ENCODE peak calls at places on chromosome 2, in seven cellular contexts. J is breast epithelium; F is cardiac muscle cell; C is GM23338; L is body of pancreas; U is heart left ventricle; I is naive thymus-derived CD4-positive, alpha-beta T cell. Y is an unnamed sample.

GRCh38 chr2:134468776-134469175 is 214.9 kb downstream of the MGAT5 start:
- DNase-seq in J (no peak), F (no peak), C (no peak), L (no peak), U (no peak), I (no peak), Y (no peak)

GRCh38 chr2:65049010-65049639 is 7.1 kb upstream of the CEP68 start:
- DNase-seq in J (no peak), F (no peak), C (peak), L (no peak), U (no peak), I (no peak), Y (no peak)

GRCh38 chr2:96396095-96396494 is 60.5 kb downstream of the NCAPH start:
- DNase-seq in J (no peak), F (no peak), C (no peak), L (no peak), U (peak), I (no peak), Y (no peak)

GRCh38 chr2:85997016-85997970 is 108.4 kb downstream of the POLR1A start:
- DNase-seq in J (peak), F (no peak), C (no peak), L (no peak), U (peak), I (no peak), Y (no peak)

GRCh38 chr2:110837421-110838409 is 105.3 kb downstream of the ACOXL start:
- DNase-seq in J (no peak), F (no peak), C (peak), L (no peak), U (no peak), I (no peak), Y (no peak)

GRCh38 chr2:1482253-1482675 is 69.0 kb downstream of the TPO start:
- DNase-seq in J (no peak), F (no peak), C (no peak), L (no peak), U (no peak), I (no peak), Y (no peak)

GRCh38 chr2:172107690-172108586 is 5.2 kb upstream of the DLX2 start:
- DNase-seq in J (no peak), F (no peak), C (peak), L (no peak), U (no peak), I (no peak), Y (no peak)

GRCh38 chr2:40962026-40962425 is 510.1 kb upstream of the SLC8A1 start:
- DNase-seq in J (no peak), F (no peak), C (no peak), L (no peak), U (no peak), I (no peak), Y (no peak)

GRCh38 chr2:47310801-47311560 is 92.0 kb upstream of the MSH2 start:
- DNase-seq in J (peak), F (no peak), C (no peak), L (peak), U (peak), I (no peak), Y (peak)

GRCh38 chr2:71880846-71881610 is 266.6 kb downstream of the CYP26B1 start:
- DNase-seq in J (peak), F (no peak), C (no peak), L (no peak), U (peak), I (no peak), Y (peak)

GRCh38 chr2:132515010-132515409 is 98.4 kb downstream of the GPR39 start:
- DNase-seq in J (no peak), F (peak), C (no peak), L (peak), U (no peak), I (no peak), Y (no peak)

GRCh38 chr2:112168422-112169124 is 30.4 kb downstream of the FBLN7 start:
- DNase-seq in J (no peak), F (no peak), C (no peak), L (no peak), U (no peak), I (no peak), Y (no peak)

GRCh38 chr2:68775272-68775847 is 40.7 kb downstream of the ARHGAP25 start:
- DNase-seq in J (no peak), F (no peak), C (no peak), L (no peak), U (peak), I (no peak), Y (no peak)

GRCh38 chr2:134927195-134927594 is 8.6 kb downstream of the CCNT2 start:
- DNase-seq in J (no peak), F (no peak), C (no peak), L (no peak), U (no peak), I (no peak), Y (no peak)

GRCh38 chr2:192286093-192286701 is 91.5 kb upstream of the TMEFF2 start:
- DNase-seq in J (no peak), F (peak), C (peak), L (no peak), U (no peak), I (no peak), Y (no peak)

GRCh38 chr2:25570161-25570840 is 103.1 kb downstream of the DTNB start:
- DNase-seq in J (no peak), F (no peak), C (no peak), L (no peak), U (no peak), I (no peak), Y (no peak)

GRCh38 chr2:30232027-30232800 is 880 bp downstream of the LBH start:
- DNase-seq in J (peak), F (peak), C (peak), L (peak), U (peak), I (peak), Y (peak)

GRCh38 chr2:127321306-127321705 is 27.4 kb upstream of the ERCC3 start:
- DNase-seq in J (no peak), F (no peak), C (no peak), L (no peak), U (no peak), I (no peak), Y (no peak)

GRCh38 chr2:8889978-8890377 is 52.6 kb upstream of the KIDINS220 start:
- DNase-seq in J (no peak), F (no peak), C (no peak), L (no peak), U (no peak), I (no peak), Y (no peak)

GRCh38 chr2:205590759-205591158 is 91.5 kb upstream of the NRP2 start:
- DNase-seq in J (no peak), F (no peak), C (no peak), L (no peak), U (no peak), I (no peak), Y (no peak)

GRCh38 chr2:47072018-47072691 is 83.0 kb downstream of the STPG4 start:
- DNase-seq in J (peak), F (no peak), C (peak), L (peak), U (peak), I (no peak), Y (peak)

GRCh38 chr2:69253893-69254292 is 133.1 kb downstream of the GFPT1 start:
- DNase-seq in J (peak), F (no peak), C (no peak), L (no peak), U (peak), I (no peak), Y (peak)

DNA sequence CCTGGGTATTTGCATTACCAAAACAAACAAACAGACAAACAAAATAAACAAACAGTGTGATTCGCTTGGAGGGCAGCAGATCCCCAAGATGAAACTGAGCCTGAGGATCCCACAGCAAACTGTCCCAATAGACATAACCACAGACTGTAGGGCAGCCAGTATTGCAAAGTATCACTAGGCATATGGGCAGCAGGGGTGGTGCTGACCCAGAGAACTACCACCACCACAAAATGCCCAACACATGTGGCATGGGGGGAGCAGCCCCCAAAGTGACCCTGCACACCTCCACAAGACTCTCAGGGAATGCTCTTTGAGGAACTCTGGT is 330.1 kb downstream of the CYRIA start:
- DNase-seq in J (no peak), F (no peak), C (no peak), L (no peak), U (no peak), I (no peak), Y (no peak)
- H3K4me3 ChIP-seq in J (no peak), F (no peak), C (no peak), L (no peak), U (no peak), I (no peak), Y (no peak)

GRCh38 chr2:120715356-120715755 is 20.3 kb upstream of the GLI2 start:
- DNase-seq in J (no peak), F (no peak), C (no peak), L (no peak), U (no peak), I (no peak), Y (no peak)
- H3K4me3 ChIP-seq in J (no peak), F (no peak), C (no peak), L (no peak), U (no peak), I (no peak), Y (no peak)

GRCh38 chr2:60555794-60556161 is 2.3 kb upstream of the BCL11A start:
- DNase-seq in J (no peak), F (no peak), C (peak), L (no peak), U (no peak), I (no peak), Y (no peak)
- H3K4me3 ChIP-seq in J (peak), F (peak), C (peak), L (no peak), U (peak), I (peak), Y (peak)

GRCh38 chr2:238289574-238289973 is 1.2 kb upstream of the PER2 start:
- DNase-seq in J (no peak), F (no peak), C (no peak), L (no peak), U (no peak), I (no peak), Y (no peak)
- H3K4me3 ChIP-seq in J (peak), F (peak), C (peak), L (no peak), U (peak), I (peak), Y (peak)

DNA sequence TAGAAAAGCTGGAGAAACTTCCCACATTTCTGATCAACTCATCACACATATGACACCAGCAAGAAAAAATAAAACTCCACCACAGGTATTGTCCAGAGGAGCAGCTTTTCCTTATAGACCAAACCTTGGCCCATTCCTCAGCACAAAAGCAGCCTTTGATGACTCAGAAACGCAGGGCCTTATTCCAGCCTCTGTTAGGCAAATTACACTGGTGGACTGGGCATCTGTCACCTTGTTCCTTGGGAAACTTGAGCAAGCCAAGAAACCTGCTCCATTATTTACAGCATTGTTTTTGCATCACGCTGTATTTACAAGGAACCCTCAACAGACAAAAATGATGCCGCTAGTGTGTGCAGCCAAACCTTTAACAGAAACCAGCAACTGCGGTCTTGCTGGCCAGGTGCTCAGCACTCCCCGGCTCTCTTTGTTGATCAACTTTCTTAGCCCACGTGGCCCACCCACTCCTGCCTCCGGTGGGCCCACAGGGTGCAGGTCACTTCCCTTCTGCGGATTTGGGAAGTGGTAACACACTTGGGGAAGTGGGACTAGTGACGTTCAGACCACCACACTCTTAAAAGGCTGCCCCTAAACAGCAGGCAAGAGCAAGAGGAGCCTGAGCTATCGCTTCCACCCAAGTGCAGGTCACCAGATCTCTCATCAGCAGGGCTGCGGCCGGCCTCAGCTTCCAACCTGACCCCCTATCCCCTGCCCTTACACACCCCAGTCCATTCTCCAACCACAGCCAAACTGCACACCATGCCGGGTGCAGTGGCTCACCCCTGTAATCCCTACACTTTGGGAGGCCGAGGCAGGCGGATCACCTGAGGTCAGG is 1.5 kb downstream of the AP1S3 start:
- DNase-seq in J (peak), F (no peak), C (peak), L (no peak), U (no peak), I (no peak), Y (peak)
- H3K4me3 ChIP-seq in J (no peak), F (no peak), C (peak), L (no peak), U (no peak), I (no peak), Y (peak)

GRCh38 chr2:217942731-217943335 is 60.0 kb downstream of the TNS1 start:
- DNase-seq in J (no peak), F (no peak), C (no peak), L (no peak), U (peak), I (no peak), Y (no peak)

GRCh38 chr2:217941339-217941738 is 61.5 kb downstream of the TNS1 start:
- DNase-seq in J (no peak), F (no peak), C (no peak), L (no peak), U (peak), I (no peak), Y (no peak)

GRCh38 chr2:217943379-217944321 is 59.1 kb downstream of the TNS1 start:
- DNase-seq in J (peak), F (peak), C (peak), L (peak), U (peak), I (no peak), Y (peak)

GRCh38 chr2:217940261-217941220 is 62.3 kb downstream of the TNS1 start:
- DNase-seq in J (no peak), F (no peak), C (no peak), L (no peak), U (peak), I (no peak), Y (no peak)

DNA sequence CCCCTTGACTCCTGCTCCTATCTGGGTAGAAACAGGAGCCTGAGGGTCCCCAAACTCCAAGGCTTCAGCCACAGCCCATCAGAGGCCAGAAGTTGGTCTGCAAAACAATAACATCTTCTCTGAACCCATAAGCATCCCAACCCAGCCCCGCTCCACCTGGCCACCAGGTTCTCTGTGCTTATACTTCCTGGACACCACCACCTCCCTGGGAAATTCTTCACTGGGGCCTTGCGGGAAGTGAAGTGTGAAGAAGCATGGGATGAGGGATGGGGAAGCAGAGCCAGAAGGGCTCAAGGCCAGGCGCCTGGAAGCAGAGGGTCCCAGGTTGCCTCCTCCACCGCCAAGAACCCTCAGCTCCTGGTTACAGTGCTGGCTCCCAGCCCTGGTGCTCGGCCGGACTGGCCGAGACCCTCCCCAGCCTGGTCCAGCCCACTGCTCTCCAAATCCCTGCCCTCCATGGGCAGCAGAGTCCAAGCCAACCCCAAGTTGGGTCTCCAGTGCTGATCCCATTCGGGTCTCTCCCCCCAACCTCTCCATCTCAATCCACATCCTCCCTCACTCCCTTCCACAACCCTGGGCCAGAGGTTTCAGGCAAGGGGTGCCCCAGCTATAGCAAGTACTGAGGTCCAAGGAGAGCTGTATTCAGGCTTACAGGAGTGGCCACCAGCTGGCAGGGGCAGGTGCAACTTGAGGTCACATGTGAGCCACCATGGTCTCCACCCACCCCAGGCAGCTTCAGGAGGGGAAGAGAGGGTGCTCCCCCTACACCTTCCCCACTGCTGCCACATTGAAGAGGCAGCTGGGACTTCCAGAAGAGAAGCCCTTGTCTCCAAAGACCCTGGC is 60.7 kb downstream of the TNS1 start:
- DNase-seq in J (no peak), F (no peak), C (no peak), L (no peak), U (peak), I (no peak), Y (no peak)
- H3K4me3 ChIP-seq in J (peak), F (no peak), C (no peak), L (no peak), U (peak), I (no peak), Y (peak)

GRCh38 chr2:109018452-109018851 is 29.4 kb upstream of the EDAR start:
- DNase-seq in J (no peak), F (no peak), C (no peak), L (no peak), U (no peak), I (no peak), Y (no peak)

GRCh38 chr2:109016376-109016775 is 27.4 kb upstream of the EDAR start:
- DNase-seq in J (no peak), F (no peak), C (no peak), L (no peak), U (no peak), I (no peak), Y (no peak)

GRCh38 chr2:109021895-109022300 is 32.9 kb upstream of the EDAR start:
- DNase-seq in J (no peak), F (no peak), C (peak), L (no peak), U (no peak), I (no peak), Y (no peak)

GRCh38 chr2:109017017-109017416 is 28.0 kb upstream of the EDAR start:
- DNase-seq in J (no peak), F (no peak), C (no peak), L (no peak), U (no peak), I (no peak), Y (no peak)

DNA sequence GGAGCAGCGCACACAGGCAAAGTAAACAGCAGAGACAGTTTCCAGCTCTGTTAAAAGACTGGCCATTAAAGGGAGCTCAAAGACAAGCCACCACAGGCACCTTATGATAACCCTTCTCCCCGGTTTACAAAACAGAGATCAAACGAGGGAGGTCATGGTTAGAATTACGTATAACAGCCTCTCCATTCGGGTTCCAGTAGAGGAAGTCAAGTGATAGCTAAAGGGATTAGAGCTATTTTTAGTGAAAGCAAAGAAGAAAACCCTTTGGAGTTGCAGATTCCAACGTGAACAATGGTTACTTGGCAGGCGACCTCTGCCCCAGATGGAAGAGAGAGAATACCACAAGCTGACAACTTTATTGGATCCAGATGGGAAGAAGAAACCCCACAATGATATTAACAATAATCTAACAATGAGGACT is 31.2 kb upstream of the EDAR start:
- DNase-seq in J (no peak), F (peak), C (peak), L (no peak), U (no peak), I (peak), Y (no peak)
- H3K4me3 ChIP-seq in J (no peak), F (no peak), C (no peak), L (no peak), U (no peak), I (no peak), Y (no peak)